ENCODE peak calls at places on chromosomes 7 and 10, in four cellular contexts. One of them, this sample, is unnamed.

GRCh38 chr10:4686644-4686996 is 139.4 kb upstream of the AKR1E2 start:
- DNase-seq in H1: no peak
- DNase-seq in IMR-90: peak
- DNase-seq in GM12878: no peak
- DNase-seq in this sample: no peak

GRCh38 chr10:23422003-23422411 is 16.9 kb upstream of the OTUD1 start:
- DNase-seq in H1: no peak
- DNase-seq in IMR-90: no peak
- DNase-seq in GM12878: no peak
- DNase-seq in this sample: no peak

GRCh38 chr7:139845443-139845805 is 16.4 kb downstream of the TBXAS1 start:
- DNase-seq in H1: no peak
- DNase-seq in IMR-90: no peak
- DNase-seq in GM12878: no peak
- DNase-seq in this sample: no peak

GRCh38 chr10:71923138-71923692 is 41.0 kb upstream of the CHST3 start:
- DNase-seq in H1: no peak
- DNase-seq in IMR-90: no peak
- DNase-seq in GM12878: no peak
- DNase-seq in this sample: no peak

GRCh38 chr10:91197044-91197651 is 23.3 kb upstream of the PCGF5 start:
- DNase-seq in H1: no peak
- DNase-seq in IMR-90: peak
- DNase-seq in GM12878: no peak
- DNase-seq in this sample: no peak

GRCh38 chr10:5616046-5616445 is 50.3 kb downstream of the ASB13 start:
- DNase-seq in H1: no peak
- DNase-seq in IMR-90: no peak
- DNase-seq in GM12878: no peak
- DNase-seq in this sample: no peak

GRCh38 chr7:14769261-14769660 is 133.3 kb downstream of the DGKB start:
- DNase-seq in H1: no peak
- DNase-seq in IMR-90: no peak
- DNase-seq in GM12878: no peak
- DNase-seq in this sample: no peak

GRCh38 chr7:2959828-2960599 is 83.7 kb downstream of the CARD11 start:
- DNase-seq in H1: no peak
- DNase-seq in IMR-90: no peak
- DNase-seq in GM12878: no peak
- DNase-seq in this sample: peak

GRCh38 chr10:43211431-43212042 is 55.3 kb downstream of the RASGEF1A start:
- DNase-seq in H1: no peak
- DNase-seq in IMR-90: no peak
- DNase-seq in GM12878: no peak
- DNase-seq in this sample: no peak

GRCh38 chr7:90624128-90624980 is 28.2 kb downstream of the CDK14 start:
- DNase-seq in H1: no peak
- DNase-seq in IMR-90: peak
- DNase-seq in GM12878: no peak
- DNase-seq in this sample: no peak

GRCh38 chr7:128427289-128427891 is 17.6 kb upstream of the IMPDH1 start:
- DNase-seq in H1: no peak
- DNase-seq in IMR-90: peak
- DNase-seq in GM12878: no peak
- DNase-seq in this sample: peak

GRCh38 chr10:89279449-89279869 is 22.4 kb upstream of the IFIT2 start:
- DNase-seq in H1: no peak
- DNase-seq in IMR-90: no peak
- DNase-seq in GM12878: no peak
- DNase-seq in this sample: no peak

DNA sequence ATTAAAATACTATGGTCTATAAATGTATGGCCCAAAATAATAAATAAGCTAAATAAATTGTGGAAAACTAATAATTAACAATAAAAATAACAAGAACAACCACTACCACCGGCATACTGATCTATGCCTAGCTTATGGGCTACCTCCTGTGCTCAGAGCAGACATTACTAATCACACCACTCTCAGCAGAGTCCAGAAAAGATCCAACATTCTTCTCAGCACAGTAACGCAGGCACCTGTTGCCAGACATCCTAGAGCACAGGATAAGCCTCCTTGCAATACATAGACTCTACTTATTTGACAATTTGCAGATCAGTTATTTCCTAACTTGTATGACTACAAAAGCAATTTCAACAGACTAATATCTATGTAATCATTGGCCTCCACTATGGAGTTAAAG is 137.1 kb upstream of the NEBL start:
- DNase-seq in H1: no peak
- DNase-seq in IMR-90: no peak
- DNase-seq in GM12878: no peak
- DNase-seq in this sample: no peak
- TF ChIP-seq CHD1 in H1: no peak
- TF ChIP-seq CHD1 in IMR-90: no peak
- TF ChIP-seq CHD1 in GM12878: no peak
- TF ChIP-seq CHD1 in this sample: no peak

GRCh38 chr10:132446661-132447445 is 49.9 kb downstream of the PWWP2B start:
- DNase-seq in H1: no peak
- DNase-seq in IMR-90: peak
- DNase-seq in GM12878: peak
- DNase-seq in this sample: peak
- TF ChIP-seq CHD1 in H1: no peak
- TF ChIP-seq CHD1 in IMR-90: no peak
- TF ChIP-seq CHD1 in GM12878: no peak
- TF ChIP-seq CHD1 in this sample: no peak

DNA sequence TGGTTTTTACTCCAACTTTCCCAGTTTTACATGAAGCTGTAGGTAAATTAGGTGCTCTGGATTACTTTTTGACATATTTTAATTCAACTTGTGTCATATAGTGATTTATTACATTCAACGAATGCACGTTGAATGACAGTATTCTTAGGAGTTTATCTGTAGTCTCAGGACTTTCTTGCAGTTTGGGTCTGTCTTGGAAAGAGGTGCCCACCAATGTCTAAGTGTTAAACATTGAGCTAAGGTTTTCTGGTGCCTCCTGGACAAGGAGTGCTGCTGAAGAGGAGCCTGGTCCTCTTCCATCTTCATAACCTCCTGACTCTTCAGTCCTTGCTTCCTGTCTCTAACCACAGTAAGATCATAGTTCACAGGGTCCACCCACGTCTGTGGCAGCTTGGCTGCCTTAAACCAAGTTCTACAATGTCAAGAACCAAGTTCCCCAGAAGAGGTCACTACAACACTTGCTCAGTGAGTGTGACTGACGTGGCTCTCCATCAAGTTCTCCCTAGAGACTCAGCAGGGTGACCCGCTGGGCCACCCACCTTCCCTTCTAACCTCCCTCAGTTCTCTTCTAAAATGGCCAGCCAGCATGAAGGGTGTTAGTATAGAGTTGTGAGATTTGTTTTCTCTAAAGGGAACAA is 6.1 kb downstream of the NPY start:
- DNase-seq in H1: no peak
- DNase-seq in IMR-90: peak
- DNase-seq in GM12878: peak
- DNase-seq in this sample: peak
- TF ChIP-seq CHD1 in H1: no peak
- TF ChIP-seq CHD1 in IMR-90: no peak
- TF ChIP-seq CHD1 in GM12878: no peak
- TF ChIP-seq CHD1 in this sample: no peak

GRCh38 chr7:93374345-93374940 is 142.3 kb downstream of the VPS50 start:
- DNase-seq in H1: no peak
- DNase-seq in IMR-90: peak
- DNase-seq in GM12878: no peak
- DNase-seq in this sample: peak
- TF ChIP-seq CHD1 in H1: no peak
- TF ChIP-seq CHD1 in IMR-90: no peak
- TF ChIP-seq CHD1 in GM12878: no peak
- TF ChIP-seq CHD1 in this sample: no peak

GRCh38 chr7:47346378-47346914 is 235.5 kb downstream of the TNS3 start:
- DNase-seq in H1: no peak
- DNase-seq in IMR-90: no peak
- DNase-seq in GM12878: no peak
- DNase-seq in this sample: no peak
- TF ChIP-seq CHD1 in H1: no peak
- TF ChIP-seq CHD1 in IMR-90: no peak
- TF ChIP-seq CHD1 in GM12878: no peak
- TF ChIP-seq CHD1 in this sample: no peak

GRCh38 chr10:98030093-98030821 is at the start of gene CRTAC1:
- DNase-seq in H1: peak
- DNase-seq in IMR-90: no peak
- DNase-seq in GM12878: no peak
- DNase-seq in this sample: no peak
- TF ChIP-seq CHD1 in H1: no peak
- TF ChIP-seq CHD1 in IMR-90: no peak
- TF ChIP-seq CHD1 in GM12878: no peak
- TF ChIP-seq CHD1 in this sample: no peak

This sample was measured in K562.